ENCODE peak calls at places on chromosomes 13 and 19, in six cellular contexts. V is breast epithelium, J is heart left ventricle, I is vagina, Q is right atrium auricular region, G is NT2/D1. P is an unnamed sample. For H3K4me1 and H3K9me3, the result is how much of the 10 kb centered on the place peaks cover.

GRCh38 chr13:21124853-21125252 is 51.5 kb downstream of the SKA3 start:
- DNase-seq in G (no peak), J (no peak), Q (no peak), I (no peak), V (no peak), P (peak)

GRCh38 chr13:36752673-36753072 is 66.3 kb upstream of the RFXAP start:
- DNase-seq in V (no peak), I (no peak), G (no peak), J (no peak), Q (no peak), P (no peak)

GRCh38 chr13:20672772-20673171 is 30.7 kb upstream of the IL17D start:
- DNase-seq in V (no peak), I (no peak), G (no peak), Q (no peak), J (no peak), P (no peak)

GRCh38 chr13:37595162-37595561 is 3.4 kb downstream of the POSTN start:
- DNase-seq in J (no peak), G (peak), V (no peak), I (no peak), Q (no peak), P (peak)

GRCh38 chr13:109940637-109941036 is 154.3 kb upstream of the IRS2 start:
- DNase-seq in V (no peak), Q (no peak), J (no peak), I (no peak), G (no peak), P (no peak)

GRCh38 chr19:1262687-1263123 is 6.4 kb upstream of the CIRBP start:
- DNase-seq in V (no peak), I (no peak), G (no peak), Q (no peak), J (no peak), P (no peak)

GRCh38 chr19:18764591-18765051 is 26.5 kb downstream of the COMP start:
- DNase-seq in J (no peak), Q (no peak), G (no peak), I (no peak), V (no peak), P (no peak)

GRCh38 chr13:93721483-93721882 is 494.9 kb downstream of the GPC6 start:
- DNase-seq in G (no peak), J (no peak), V (no peak), I (no peak), Q (no peak), P (no peak)

GRCh38 chr19:34370117-34370516 is 5.1 kb downstream of the GPI start:
- DNase-seq in Q (no peak), G (no peak), J (no peak), I (no peak), V (no peak), P (no peak)

GRCh38 chr19:18428837-18429674 is 8.9 kb downstream of the ISYNA1 start:
- DNase-seq in Q (peak), J (peak), V (no peak), G (peak), I (no peak), P (peak)

GRCh38 chr19:30226464-30227070 is 145.6 kb upstream of the ZNF536 start:
- DNase-seq in Q (no peak), V (no peak), G (no peak), J (no peak), I (no peak), P (peak)

GRCh38 chr19:48415869-48416268 is 22.4 kb downstream of the GRIN2D start:
- DNase-seq in J (peak), I (no peak), V (no peak), Q (no peak), G (no peak), P (no peak)

GRCh38 chr13:108437496-108437895 is 168.0 kb downstream of the TNFSF13B start:
- DNase-seq in V (no peak), Q (no peak), I (no peak), G (no peak), J (no peak), P (no peak)

GRCh38 chr13:112690242-112690943 is 555 bp downstream of the ATP11A start:
- DNase-seq in I (no peak), G (no peak), J (peak), Q (no peak), V (no peak), P (no peak)

GRCh38 chr13:113846639-113847318 is 17.1 kb downstream of the GAS6 start:
- DNase-seq in G (no peak), I (no peak), Q (no peak), J (peak), V (peak), P (no peak)

GRCh38 chr13:30382836-30383525 is 39.3 kb upstream of the UBE2L5 start:
- DNase-seq in I (no peak), V (no peak), J (no peak), G (no peak), Q (no peak), P (no peak)

GRCh38 chr13:95492044-95492801 is 60.3 kb upstream of the CLDN10 start:
- DNase-seq in V (no peak), I (no peak), Q (peak), G (peak), J (no peak), P (peak)

GRCh38 chr19:15403151-15403531 is 15.6 kb downstream of the AKAP8L start:
- DNase-seq in J (no peak), G (no peak), V (no peak), I (no peak), Q (no peak), P (no peak)

GRCh38 chr13:113555141-113555540 is 29.4 kb upstream of the TFDP1 start:
- DNase-seq in J (peak), Q (peak), I (peak), V (peak), G (no peak), P (no peak)

GRCh38 chr13:27038323-27038722 is 133.3 kb downstream of the USP12 start:
- DNase-seq in V (no peak), J (no peak), I (no peak), G (no peak), Q (no peak), P (no peak)

GRCh38 chr19:29216021-29216420 is 3.1 kb upstream of the UQCRFS1 start:
- DNase-seq in I (no peak), V (no peak), Q (no peak), J (no peak), G (no peak), P (no peak)

GRCh38 chr19:51493776-51494175 is 7.8 kb downstream of the SIGLEC12 start:
- DNase-seq in G (no peak), J (no peak), I (no peak), Q (no peak), V (no peak), P (no peak)

GRCh38 chr13:32902898-32903297 is 113.3 kb upstream of the KL start:
- DNase-seq in G (peak), I (no peak), V (no peak), J (peak), Q (peak), P (no peak)

GRCh38 chr13:111204438-111205177 is 89.5 kb downstream of the ARHGEF7 start:
- DNase-seq in V (no peak), G (no peak), Q (peak), J (no peak), I (no peak), P (peak)

GRCh38 chr19:54523403-54523802 is 20.8 kb downstream of the LAIR2 start:
- DNase-seq in Q (no peak), V (no peak), I (no peak), J (no peak), G (no peak), P (no peak)

GRCh38 chr19:17402982-17403855 is 2.2 kb downstream of the BST2 start:
- DNase-seq in V (no peak), G (peak), I (no peak), Q (no peak), J (peak), P (peak)

GRCh38 chr19:40598121-40598917 is 2.9 kb upstream of the LTBP4 start:
- DNase-seq in Q (peak), V (peak), G (no peak), I (no peak), J (peak), P (peak)

GRCh38 chr19:42512743-42513304 is 15.5 kb downstream of the CEACAM1 start:
- DNase-seq in G (no peak), V (no peak), Q (no peak), I (no peak), J (no peak), P (no peak)

GRCh38 chr19:38057954-38058690 is 151.1 kb downstream of the SIPA1L3 start:
- DNase-seq in J (no peak), G (no peak), Q (no peak), I (no peak), V (peak), P (no peak)

GRCh38 chr13:100506600-100507422 is 81.8 kb downstream of the GGACT start:
- DNase-seq in G (no peak), V (no peak), I (no peak), J (no peak), Q (no peak), P (no peak)

GRCh38 chr13:68940049-68940448 is 1167.6 kb upstream of the ATXN8OS start:
- DNase-seq in G (no peak), J (no peak), Q (no peak), V (no peak), I (no peak), P (peak)

GRCh38 chr13:114069376-114070097 is 62.9 kb downstream of the RASA3 start:
- DNase-seq in I (no peak), J (peak), V (peak), Q (no peak), G (no peak), P (no peak)

GRCh38 chr19:18839465-18840287 is 7.9 kb downstream of the UPF1 start:
- DNase-seq in G (no peak), I (no peak), V (no peak), Q (no peak), J (peak), P (no peak)

GRCh38 chr19:38674388-38675133 is 27.1 kb downstream of the ACTN4 start:
- DNase-seq in I (no peak), Q (no peak), V (no peak), J (no peak), G (no peak), P (no peak)

GRCh38 chr13:53341144-53341510 is 312.5 kb downstream of the OLFM4 start:
- DNase-seq in J (no peak), V (no peak), G (no peak), Q (no peak), I (no peak), P (no peak)

GRCh38 chr13:77693449-77693940 is 4.0 kb upstream of the SLAIN1 start:
- DNase-seq in G (no peak), V (no peak), J (no peak), Q (no peak), I (no peak), P (no peak)
- H3K4me1 ChIP-seq in G (under half), V (under half), J (under half), Q (under half), I (under half), P (under half)

GRCh38 chr19:47243776-47244547 is 12.4 kb upstream of the CCDC9 start:
- DNase-seq in V (peak), J (peak), I (peak), G (peak), Q (peak), P (peak)
- H3K9me3 ChIP-seq in V (under half), J (under half), I (under half), G (under half), Q (under half), P (under half)

DNA sequence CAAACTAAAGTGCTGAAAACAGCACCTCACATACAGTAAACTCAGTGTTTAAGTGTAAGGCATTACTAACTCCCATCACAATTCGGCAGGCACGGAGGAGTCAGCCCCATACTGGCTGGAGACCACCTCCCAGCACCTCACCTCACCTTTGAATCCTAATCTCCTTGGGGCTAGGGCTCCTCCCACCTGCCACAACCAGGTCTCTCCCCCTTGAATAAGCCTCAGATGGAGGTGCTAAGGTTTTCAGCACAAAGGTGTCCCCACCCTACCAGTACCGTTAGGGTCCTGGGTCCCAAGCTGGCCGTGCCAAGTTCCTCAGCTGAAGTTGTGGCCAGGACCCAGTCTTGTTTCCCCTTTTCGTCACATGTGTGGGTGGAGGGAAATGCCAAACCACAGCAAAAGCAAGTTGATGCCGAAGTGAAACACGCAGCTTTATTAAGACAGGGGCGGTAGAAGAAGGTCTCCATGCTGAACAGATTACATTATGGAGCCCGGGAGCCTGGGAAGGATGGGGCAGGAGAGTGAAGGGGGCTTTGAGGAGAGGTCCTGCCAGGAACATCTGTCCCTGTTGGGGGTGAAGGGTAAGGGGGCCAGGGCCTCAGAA is at the start of gene IGFLR1:
- DNase-seq in V (no peak), I (no peak), J (no peak), G (no peak), Q (no peak), P (no peak)
- H3K4me1 ChIP-seq in V (under half), I (under half), J (under half), G (under half), Q (under half), P (under half)

DNA sequence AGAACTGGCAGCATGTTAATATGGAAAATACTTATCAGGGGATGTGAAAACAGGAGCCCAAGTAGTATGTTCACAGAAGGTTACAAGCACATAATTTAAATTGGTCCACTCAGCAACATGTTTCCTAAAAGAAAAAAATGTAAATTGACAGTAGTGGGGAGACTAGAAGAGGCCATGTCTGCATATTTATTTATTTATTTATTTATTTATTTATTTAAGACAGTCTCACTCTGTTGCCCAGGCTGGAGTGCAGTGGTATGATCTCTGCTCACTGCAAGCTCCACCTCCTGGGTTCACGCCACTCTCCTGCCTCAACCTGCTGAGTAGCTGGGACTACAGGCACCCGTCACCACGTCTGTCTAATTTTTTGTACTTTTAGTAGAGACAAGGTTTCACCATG is 13.7 kb upstream of the ZNF8 start:
- DNase-seq in J (no peak), I (no peak), G (no peak), Q (no peak), V (no peak), P (no peak)
- H3K9me3 ChIP-seq in J (half or more), I (half or more), G (half or more), Q (half or more), V (half or more), P (half or more)

GRCh38 chr19:13162749-13163608 is 12.8 kb downstream of the IER2 start:
- DNase-seq in J (peak), V (peak), G (peak), I (peak), Q (peak), P (peak)

GRCh38 chr19:13164370-13165090 is 14.3 kb downstream of the IER2 start:
- DNase-seq in J (peak), I (no peak), V (peak), G (peak), Q (no peak), P (peak)

GRCh38 chr19:13165091-13165997 is 15.1 kb downstream of the IER2 start:
- DNase-seq in I (no peak), V (no peak), Q (no peak), G (peak), J (no peak), P (no peak)

GRCh38 chr19:13160557-13160956 is 10.3 kb downstream of the IER2 start:
- DNase-seq in J (no peak), I (no peak), Q (no peak), V (no peak), G (no peak), P (no peak)

GRCh38 chr19:13163609-13164364 is 13.6 kb downstream of the IER2 start:
- DNase-seq in J (peak), Q (peak), G (peak), V (peak), I (no peak), P (peak)
- H3K4me1 ChIP-seq in J (half or more), Q (under half), G (under half), V (under half), I (half or more), P (under half)

GRCh38 chr19:44131955-44132354 is 9.4 kb upstream of the ZNF234 start:
- DNase-seq in V (no peak), I (no peak), G (no peak), Q (no peak), J (no peak), P (no peak)
- H3K9me3 ChIP-seq in V (half or more), I (under half), G (under half), Q (under half), J (under half), P (under half)

P was measured in HAP-1.